ENCODE peak calls at places on chromosomes 6 and 20, in seven cellular contexts. C is GM23248, G is neural progenitor cell, T is PC-3, S is GM23338, N is OCI-LY7, O is SK-N-SH. K is an unnamed sample. For H3K79me2, the result is how much of the 10 kb centered on the place peaks cover.

GRCh38 chr6:163489584-163489983 is 75.1 kb downstream of the QKI start:
- DNase-seq in C (peak), G (no peak), T (peak), S (no peak), N (no peak), O (no peak), K (no peak)

GRCh38 chr20:62360854-62361798 is 6.0 kb downstream of the LAMA5 start:
- DNase-seq in C (no peak), G (no peak), T (peak), S (peak), N (no peak), O (no peak), K (no peak)

GRCh38 chr20:21028921-21029320 is 77.2 kb downstream of the LINC00237 start:
- DNase-seq in C (no peak), G (no peak), T (no peak), S (no peak), N (no peak), O (no peak), K (no peak)

GRCh38 chr20:5085380-5085779 is 34.4 kb downstream of the PCNA start:
- DNase-seq in C (no peak), G (no peak), T (no peak), S (no peak), N (no peak), O (no peak), K (no peak)

GRCh38 chr20:5181955-5182354 is 55.1 kb downstream of the CDS2 start:
- DNase-seq in C (peak), G (no peak), T (peak), S (no peak), N (no peak), O (no peak), K (no peak)

GRCh38 chr20:25372584-25373336 is 17.9 kb downstream of the ABHD12 start:
- DNase-seq in C (peak), G (no peak), T (peak), S (no peak), N (no peak), O (no peak), K (no peak)

GRCh38 chr20:48850681-48851299 is 23.0 kb upstream of the PREX1 start:
- DNase-seq in C (no peak), G (no peak), T (no peak), S (no peak), N (no peak), O (no peak), K (no peak)

GRCh38 chr20:50295762-50296449 is 105.3 kb downstream of the CEBPB start:
- DNase-seq in C (no peak), G (no peak), T (no peak), S (no peak), N (no peak), O (peak), K (no peak)

GRCh38 chr6:6878921-6879585 is 228.7 kb upstream of the RREB1 start:
- DNase-seq in C (no peak), G (no peak), T (no peak), S (no peak), N (no peak), O (no peak), K (no peak)

GRCh38 chr20:7392551-7392950 is 547.7 kb downstream of the HAO1 start:
- DNase-seq in C (peak), G (no peak), T (no peak), S (no peak), N (no peak), O (no peak), K (no peak)

GRCh38 chr6:96657344-96657743 is 94.4 kb downstream of the FHL5 start:
- DNase-seq in C (no peak), G (no peak), T (no peak), S (no peak), N (no peak), O (no peak), K (no peak)

GRCh38 chr6:150377211-150377781 is 8.5 kb downstream of the IYD start:
- DNase-seq in C (peak), G (peak), T (no peak), S (peak), N (no peak), O (no peak), K (no peak)

GRCh38 chr6:65259080-65259479 is 447.9 kb downstream of the EYS start:
- DNase-seq in C (peak), G (no peak), T (peak), S (peak), N (no peak), O (no peak), K (peak)

GRCh38 chr20:36856196-36856595 is 19.7 kb upstream of the TLDC2 start:
- DNase-seq in C (peak), G (no peak), T (peak), S (no peak), N (no peak), O (no peak), K (no peak)

DNA sequence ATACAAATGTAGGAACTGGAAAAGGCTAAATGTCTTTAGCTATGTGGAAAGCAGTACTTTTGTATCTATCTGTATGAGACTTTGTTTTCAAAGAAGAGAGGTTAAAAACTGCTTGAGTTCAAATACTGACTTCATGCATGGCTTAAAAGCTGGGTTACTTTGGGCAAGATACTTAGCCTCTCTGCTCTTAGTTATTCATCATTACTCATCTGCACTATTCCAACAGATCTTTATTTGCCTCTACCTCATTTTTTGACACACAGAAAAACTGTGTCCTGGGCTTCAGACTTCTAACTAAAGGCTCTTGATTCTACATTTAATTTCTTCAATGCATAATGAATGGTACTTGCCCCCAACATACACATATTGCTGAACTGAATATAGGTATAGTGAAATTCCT is 114.8 kb downstream of the DST start:
- DNase-seq in C (peak), G (no peak), T (peak), S (no peak), N (no peak), O (no peak), K (no peak)
- TF ChIP-seq EZH2phosphoT487 in C (no peak), G (no peak), T (no peak), S (no peak), N (no peak), O (no peak), K (no peak)

GRCh38 chr6:15384901-15385300 is 139.0 kb downstream of the JARID2 start:
- DNase-seq in C (no peak), G (no peak), T (no peak), S (no peak), N (no peak), O (no peak), K (peak)
- H3K79me2 ChIP-seq in C (half or more), G (half or more), T (half or more), S (half or more), N (under half), O (under half), K (half or more)

DNA sequence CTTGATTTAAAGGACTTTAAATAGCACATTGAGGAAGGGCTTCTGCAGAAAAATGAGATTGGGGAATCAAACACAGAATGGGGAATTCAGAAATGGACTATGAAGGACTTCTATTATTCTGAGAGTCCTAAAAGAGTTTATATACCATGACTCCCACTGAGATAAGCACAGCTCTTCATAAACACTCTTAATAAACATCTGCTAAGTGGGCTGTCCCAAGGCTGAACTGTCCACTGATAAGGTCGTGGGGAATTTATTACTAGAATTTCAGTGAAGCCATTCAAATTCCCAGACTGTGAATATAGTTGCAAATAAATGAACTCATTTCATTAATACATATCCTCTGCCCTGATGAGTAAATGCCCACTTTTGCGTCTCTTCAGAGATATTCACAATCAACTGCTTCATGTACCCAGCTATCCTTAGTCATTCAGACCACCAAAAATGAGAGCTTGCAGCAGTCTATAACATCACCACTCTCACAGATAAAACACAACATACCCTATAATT is 468.2 kb upstream of the RUNX2 start:
- DNase-seq in C (no peak), G (no peak), T (no peak), S (no peak), N (no peak), O (no peak), K (no peak)
- TF ChIP-seq EZH2phosphoT487 in C (no peak), G (no peak), T (no peak), S (no peak), N (no peak), O (no peak), K (no peak)

GRCh38 chr6:151440498-151440897 is 11.4 kb downstream of the RMND1 start:
- DNase-seq in C (no peak), G (no peak), T (no peak), S (no peak), N (no peak), O (no peak), K (peak)
- H3K79me2 ChIP-seq in C (half or more), G (half or more), T (half or more), S (half or more), N (half or more), O (half or more), K (under half)

GRCh38 chr6:37514840-37515239 is 15.1 kb upstream of the CCDC167 start:
- DNase-seq in C (no peak), G (no peak), T (no peak), S (no peak), N (no peak), O (no peak), K (no peak)

GRCh38 chr6:37515712-37516075 is 16.0 kb upstream of the CCDC167 start:
- DNase-seq in C (no peak), G (no peak), T (no peak), S (no peak), N (no peak), O (peak), K (no peak)

GRCh38 chr6:37513155-37513554 is 13.5 kb upstream of the CCDC167 start:
- DNase-seq in C (no peak), G (no peak), T (no peak), S (no peak), N (no peak), O (no peak), K (no peak)

GRCh38 chr6:37513576-37513975 is 13.9 kb upstream of the CCDC167 start:
- DNase-seq in C (no peak), G (peak), T (no peak), S (no peak), N (no peak), O (no peak), K (no peak)

GRCh38 chr6:37514377-37514776 is 14.7 kb upstream of the CCDC167 start:
- DNase-seq in C (peak), G (no peak), T (peak), S (no peak), N (no peak), O (no peak), K (no peak)
- TF ChIP-seq EZH2phosphoT487 in C (no peak), G (no peak), T (no peak), S (no peak), N (no peak), O (no peak), K (no peak)

GRCh38 chr6:17917837-17918763 is 69.3 kb downstream of the KIF13A start:
- DNase-seq in C (no peak), G (no peak), T (no peak), S (no peak), N (no peak), O (no peak), K (no peak)
- H3K79me2 ChIP-seq in C (half or more), G (under half), T (under half), S (half or more), N (under half), O (half or more), K (under half)

DNA sequence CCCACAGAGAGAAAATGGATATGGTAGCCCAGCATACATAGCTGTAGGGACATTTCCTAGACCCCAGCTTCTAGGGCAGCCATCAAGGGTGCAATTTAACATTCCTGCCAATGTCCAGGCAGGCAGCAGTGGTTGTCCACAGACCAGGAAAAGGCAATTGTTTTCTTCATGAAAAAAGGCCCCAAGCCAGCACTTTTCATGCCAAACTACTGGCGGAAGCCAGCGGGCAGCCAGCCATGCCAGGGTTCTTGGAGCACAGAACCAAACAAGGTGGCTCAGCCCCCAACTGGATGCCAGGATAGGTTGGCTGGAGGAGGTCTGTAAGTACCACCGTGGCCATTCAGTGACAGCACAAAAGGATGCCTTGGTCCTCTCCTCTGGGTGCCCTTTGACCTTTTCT is 94.6 kb downstream of the BANF2 start:
- DNase-seq in C (no peak), G (no peak), T (no peak), S (no peak), N (no peak), O (no peak), K (no peak)
- TF ChIP-seq EZH2phosphoT487 in C (no peak), G (no peak), T (no peak), S (no peak), N (no peak), O (no peak), K (no peak)

K was measured in MM.1S.